ENCODE peak calls at places on chromosomes 2 and 18, in seven cellular contexts. V is adrenal gland, Y is upper lobe of left lung, W is spleen, D is Kasumi-1, B is NCI-H187, L is AG09309. A is an unnamed sample.

GRCh38 chr2:85137131-85137530 is 3.9 kb downstream of the TCF7L1 start:
- DNase-seq in V (no peak), L (no peak), W (no peak), Y (no peak), D (no peak), B (no peak), A (no peak)

GRCh38 chr2:2809771-2810170 is 478.7 kb upstream of the MYT1L start:
- DNase-seq in Y (no peak), L (no peak), B (no peak), D (no peak), W (peak), V (no peak), A (no peak)

GRCh38 chr2:127763776-127764175 is 47.2 kb downstream of the WDR33 start:
- DNase-seq in B (no peak), Y (no peak), W (no peak), D (no peak), L (no peak), V (no peak), A (no peak)

GRCh38 chr2:207881902-207882301 is 112.2 kb upstream of the FZD5 start:
- DNase-seq in D (no peak), V (no peak), B (no peak), L (no peak), Y (no peak), W (no peak), A (no peak)

GRCh38 chr18:62991959-62992358 is 276.6 kb downstream of the PHLPP1 start:
- DNase-seq in D (no peak), V (no peak), W (peak), L (no peak), B (no peak), Y (peak), A (no peak)

GRCh38 chr2:207854484-207855386 is 85.0 kb upstream of the FZD5 start:
- DNase-seq in W (no peak), V (no peak), D (no peak), Y (no peak), L (no peak), B (no peak), A (peak)

GRCh38 chr2:113854208-113854607 is 35.7 kb upstream of the ACTR3 start:
- DNase-seq in B (no peak), D (no peak), V (no peak), Y (no peak), W (no peak), L (no peak), A (no peak)

GRCh38 chr18:61127714-61128485 is 205.3 kb upstream of the CDH20 start:
- DNase-seq in B (peak), Y (no peak), V (no peak), L (no peak), D (no peak), W (no peak), A (no peak)

GRCh38 chr18:33578371-33579146 is 540 bp downstream of the ASXL3 start:
- DNase-seq in B (peak), L (no peak), D (no peak), V (no peak), Y (peak), W (peak), A (no peak)

GRCh38 chr2:33291278-33292013 is 185.0 kb upstream of the RASGRP3 start:
- DNase-seq in L (no peak), V (no peak), Y (no peak), B (peak), D (no peak), W (no peak), A (no peak)

GRCh38 chr18:62757399-62758010 is 42.2 kb downstream of the PHLPP1 start:
- DNase-seq in W (no peak), D (no peak), V (no peak), Y (no peak), B (no peak), L (no peak), A (no peak)

GRCh38 chr2:46562451-46562841 is 83.1 kb downstream of the TMEM247 start:
- DNase-seq in D (no peak), L (no peak), W (no peak), V (no peak), B (no peak), Y (no peak), A (no peak)

GRCh38 chr18:2893056-2893455 is 46.2 kb downstream of the EMILIN2 start:
- DNase-seq in W (no peak), D (no peak), B (no peak), L (no peak), V (no peak), Y (no peak), A (no peak)

GRCh38 chr2:109537565-109538221 is 76.1 kb downstream of the SEPTIN10 start:
- DNase-seq in B (no peak), L (no peak), D (no peak), Y (no peak), W (no peak), V (peak), A (no peak)

GRCh38 chr2:11342561-11343343 is 1.7 kb downstream of the ROCK2 start:
- DNase-seq in V (peak), D (no peak), Y (no peak), B (no peak), L (no peak), W (no peak), A (peak)

GRCh38 chr2:177598321-177598922 is 205.8 kb downstream of the AGPS start:
- DNase-seq in B (no peak), V (no peak), L (peak), Y (no peak), D (no peak), W (no peak), A (no peak)

GRCh38 chr2:149040451-149040850 is 2.0 kb downstream of the LYPD6B start:
- DNase-seq in B (no peak), V (no peak), L (no peak), Y (no peak), W (no peak), D (peak), A (peak)

GRCh38 chr2:107364361-107364950 is 462.2 kb upstream of the RGPD4 start:
- DNase-seq in V (no peak), W (no peak), B (no peak), Y (no peak), L (no peak), D (no peak), A (no peak)

GRCh38 chr2:170587937-170588336 is 127.2 kb upstream of the SP5 start:
- DNase-seq in Y (no peak), B (no peak), D (no peak), V (no peak), W (no peak), L (no peak), A (no peak)

GRCh38 chr2:139175510-139175909 is 395.3 kb upstream of the NXPH2 start:
- DNase-seq in W (no peak), L (no peak), Y (no peak), B (no peak), D (no peak), V (no peak), A (no peak)

GRCh38 chr2:172722481-172722880 is 13.2 kb upstream of the RAPGEF4 start:
- DNase-seq in W (no peak), V (no peak), L (no peak), B (no peak), D (no peak), Y (no peak), A (no peak)

GRCh38 chr2:144115892-144116291 is 404.0 kb downstream of the ZEB2 start:
- DNase-seq in V (no peak), L (no peak), Y (no peak), W (no peak), B (no peak), D (no peak), A (no peak)

GRCh38 chr18:22136395-22136794 is 33.0 kb upstream of the GATA6 start:
- DNase-seq in L (no peak), W (no peak), B (no peak), Y (no peak), D (no peak), V (no peak), A (no peak)

GRCh38 chr2:65729246-65729645 is 296.8 kb upstream of the SPRED2 start:
- DNase-seq in B (no peak), W (no peak), D (no peak), L (no peak), Y (no peak), V (no peak), A (no peak)

GRCh38 chr2:99613992-99614391 is 124.2 kb upstream of the REV1 start:
- DNase-seq in L (no peak), D (no peak), B (no peak), Y (no peak), V (no peak), W (no peak), A (no peak)

GRCh38 chr2:137165968-137166367 is 400.6 kb downstream of the THSD7B start:
- DNase-seq in V (no peak), D (no peak), W (no peak), L (no peak), B (no peak), Y (no peak), A (no peak)

GRCh38 chr2:121887513-121888188 is 132.2 kb downstream of the TSN start:
- DNase-seq in V (no peak), D (no peak), B (no peak), L (no peak), Y (no peak), W (no peak), A (no peak)

GRCh38 chr2:3637311-3637675 is 20.7 kb upstream of the ALLC start:
- DNase-seq in W (peak), L (no peak), Y (no peak), D (no peak), B (no peak), V (no peak), A (no peak)

GRCh38 chr2:98898423-98898841 is 37.6 kb downstream of the CRACDL start:
- DNase-seq in L (no peak), B (peak), D (no peak), W (no peak), V (no peak), Y (no peak), A (no peak)

GRCh38 chr2:46540496-46541342 is 61.4 kb downstream of the TMEM247 start:
- DNase-seq in D (no peak), B (no peak), V (peak), L (no peak), Y (no peak), W (no peak), A (peak)

GRCh38 chr2:199431748-199432213 is 26.0 kb downstream of the SATB2 start:
- DNase-seq in B (no peak), Y (no peak), V (no peak), W (no peak), D (no peak), L (no peak), A (peak)